ENCODE peak calls at places on chromosomes 16 and 17, in nine cellular contexts. One of them, this sample, is unnamed.

GRCh38 chr17:5555254-5555653 is 29.1 kb downstream of the NLRP1 start:
- DNase-seq in lower lobe of right lung: no peak
- DNase-seq in lower leg skin: no peak
- DNase-seq in progenitor cell of endocrine pancreas: no peak
- DNase-seq in osteoblast: peak; percentile 93
- DNase-seq in transverse colon: no peak
- DNase-seq in thyroid gland: no peak
- DNase-seq in cardiac muscle cell: peak; percentile 51
- DNase-seq in A673: no peak
- DNase-seq in this sample: no peak

GRCh38 chr17:39999067-39999466 is 16.2 kb upstream of the CSF3 start:
- DNase-seq in transverse colon: no peak
- DNase-seq in A673: no peak
- DNase-seq in progenitor cell of endocrine pancreas: no peak
- DNase-seq in lower leg skin: no peak
- DNase-seq in cardiac muscle cell: no peak
- DNase-seq in thyroid gland: peak; percentile 49
- DNase-seq in osteoblast: no peak
- DNase-seq in lower lobe of right lung: no peak
- DNase-seq in this sample: no peak

GRCh38 chr17:14768923-14769322 is 468.0 kb downstream of the HS3ST3B1 start:
- DNase-seq in lower leg skin: no peak
- DNase-seq in osteoblast: no peak
- DNase-seq in lower lobe of right lung: no peak
- DNase-seq in cardiac muscle cell: no peak
- DNase-seq in transverse colon: no peak
- DNase-seq in A673: no peak
- DNase-seq in thyroid gland: no peak
- DNase-seq in progenitor cell of endocrine pancreas: no peak
- DNase-seq in this sample: no peak

GRCh38 chr17:70446446-70446845 is 277.1 kb downstream of the KCNJ2 start:
- DNase-seq in transverse colon: no peak
- DNase-seq in lower lobe of right lung: no peak
- DNase-seq in cardiac muscle cell: no peak
- DNase-seq in thyroid gland: no peak
- DNase-seq in lower leg skin: no peak
- DNase-seq in progenitor cell of endocrine pancreas: no peak
- DNase-seq in A673: no peak
- DNase-seq in osteoblast: no peak
- DNase-seq in this sample: no peak

GRCh38 chr17:2925011-2925410 is 128.8 kb downstream of the RAP1GAP2 start:
- DNase-seq in osteoblast: peak; percentile 64
- DNase-seq in A673: no peak
- DNase-seq in cardiac muscle cell: no peak
- DNase-seq in transverse colon: no peak
- DNase-seq in lower leg skin: no peak
- DNase-seq in lower lobe of right lung: no peak
- DNase-seq in progenitor cell of endocrine pancreas: no peak
- DNase-seq in thyroid gland: no peak
- DNase-seq in this sample: no peak

GRCh38 chr16:3101018-3101840 is 2.1 kb upstream of the ZSCAN10 start:
- DNase-seq in transverse colon: no peak
- DNase-seq in A673: peak; percentile 63
- DNase-seq in lower leg skin: no peak
- DNase-seq in progenitor cell of endocrine pancreas: no peak
- DNase-seq in lower lobe of right lung: no peak
- DNase-seq in thyroid gland: no peak
- DNase-seq in cardiac muscle cell: peak; percentile 42
- DNase-seq in osteoblast: peak; percentile 85
- DNase-seq in this sample: peak; percentile 61

GRCh38 chr16:75250089-75250808 is 1.2 kb downstream of the BCAR1 start:
- DNase-seq in transverse colon: peak; percentile 81
- DNase-seq in osteoblast: peak; percentile 97
- DNase-seq in cardiac muscle cell: no peak
- DNase-seq in A673: no peak
- DNase-seq in progenitor cell of endocrine pancreas: no peak
- DNase-seq in lower leg skin: no peak
- DNase-seq in thyroid gland: peak; percentile 67
- DNase-seq in lower lobe of right lung: no peak
- DNase-seq in this sample: no peak

GRCh38 chr16:86498155-86498651 is 12.1 kb upstream of the FOXF1 start:
- DNase-seq in lower leg skin: no peak
- DNase-seq in thyroid gland: no peak
- DNase-seq in A673: no peak
- DNase-seq in progenitor cell of endocrine pancreas: no peak
- DNase-seq in osteoblast: peak; percentile 85
- DNase-seq in lower lobe of right lung: no peak
- DNase-seq in cardiac muscle cell: no peak
- DNase-seq in transverse colon: no peak
- DNase-seq in this sample: no peak

GRCh38 chr17:4631836-4632582 is 9.5 kb downstream of the ALOX15 start:
- DNase-seq in osteoblast: peak; percentile 71
- DNase-seq in A673: no peak
- DNase-seq in transverse colon: no peak
- DNase-seq in cardiac muscle cell: no peak
- DNase-seq in lower lobe of right lung: no peak
- DNase-seq in lower leg skin: no peak
- DNase-seq in progenitor cell of endocrine pancreas: no peak
- DNase-seq in thyroid gland: no peak
- DNase-seq in this sample: no peak

GRCh38 chr17:37848690-37849616 is 75.3 kb upstream of the TBC1D3K start:
- DNase-seq in progenitor cell of endocrine pancreas: no peak
- DNase-seq in thyroid gland: no peak
- DNase-seq in A673: peak; percentile 56
- DNase-seq in cardiac muscle cell: peak; percentile 43
- DNase-seq in transverse colon: no peak
- DNase-seq in lower leg skin: no peak
- DNase-seq in osteoblast: peak; percentile 94
- DNase-seq in lower lobe of right lung: no peak
- DNase-seq in this sample: peak; percentile 54

GRCh38 chr17:78307887-78308633 is 51.8 kb downstream of the SOCS3 start:
- DNase-seq in A673: no peak
- DNase-seq in lower lobe of right lung: no peak
- DNase-seq in lower leg skin: no peak
- DNase-seq in cardiac muscle cell: no peak
- DNase-seq in osteoblast: peak; percentile 62
- DNase-seq in thyroid gland: peak; percentile 64
- DNase-seq in progenitor cell of endocrine pancreas: no peak
- DNase-seq in transverse colon: no peak
- DNase-seq in this sample: no peak

GRCh38 chr17:10797848-10798328 is 6.0 kb downstream of the TMEM238L start:
- DNase-seq in progenitor cell of endocrine pancreas: no peak
- DNase-seq in thyroid gland: no peak
- DNase-seq in A673: no peak
- DNase-seq in lower leg skin: no peak
- DNase-seq in osteoblast: no peak
- DNase-seq in cardiac muscle cell: no peak
- DNase-seq in lower lobe of right lung: no peak
- DNase-seq in transverse colon: peak; percentile 57
- DNase-seq in this sample: no peak

GRCh38 chr17:65750678-65751077 is 189.2 kb upstream of the AXIN2 start:
- DNase-seq in cardiac muscle cell: peak; percentile 92
- DNase-seq in transverse colon: peak; percentile 70
- DNase-seq in A673: peak; percentile 63
- DNase-seq in progenitor cell of endocrine pancreas: no peak
- DNase-seq in lower lobe of right lung: peak; percentile 80
- DNase-seq in thyroid gland: peak; percentile 94
- DNase-seq in osteoblast: peak; percentile 56
- DNase-seq in lower leg skin: peak; percentile 89
- DNase-seq in this sample: peak; percentile 55

GRCh38 chr16:49674255-49674980 is 181.5 kb downstream of the ZNF423 start:
- DNase-seq in cardiac muscle cell: no peak
- DNase-seq in thyroid gland: no peak
- DNase-seq in lower lobe of right lung: no peak
- DNase-seq in osteoblast: peak; percentile 77
- DNase-seq in lower leg skin: no peak
- DNase-seq in transverse colon: no peak
- DNase-seq in A673: no peak
- DNase-seq in progenitor cell of endocrine pancreas: no peak
- DNase-seq in this sample: no peak

GRCh38 chr17:1853698-1854097 is 23.9 kb downstream of the RPA1 start:
- DNase-seq in cardiac muscle cell: no peak
- DNase-seq in thyroid gland: no peak
- DNase-seq in osteoblast: no peak
- DNase-seq in lower leg skin: no peak
- DNase-seq in lower lobe of right lung: no peak
- DNase-seq in A673: no peak
- DNase-seq in progenitor cell of endocrine pancreas: no peak
- DNase-seq in transverse colon: no peak
- DNase-seq in this sample: no peak

GRCh38 chr16:35862242-35862641 is 2402.8 kb downstream of the TP53TG3F start:
- DNase-seq in osteoblast: no peak
- DNase-seq in cardiac muscle cell: no peak
- DNase-seq in thyroid gland: no peak
- DNase-seq in A673: no peak
- DNase-seq in progenitor cell of endocrine pancreas: no peak
- DNase-seq in transverse colon: no peak
- DNase-seq in lower lobe of right lung: no peak
- DNase-seq in lower leg skin: no peak
- DNase-seq in this sample: no peak

GRCh38 chr16:60740033-60740696 is 1296.1 kb downstream of the CDH8 start:
- DNase-seq in cardiac muscle cell: no peak
- DNase-seq in osteoblast: no peak
- DNase-seq in transverse colon: no peak
- DNase-seq in lower lobe of right lung: no peak
- DNase-seq in lower leg skin: no peak
- DNase-seq in A673: no peak
- DNase-seq in thyroid gland: no peak
- DNase-seq in progenitor cell of endocrine pancreas: no peak
- DNase-seq in this sample: no peak

GRCh38 chr16:4410335-4411075 is 5.9 kb downstream of the CORO7 start:
- DNase-seq in thyroid gland: no peak
- DNase-seq in lower lobe of right lung: peak; percentile 51
- DNase-seq in cardiac muscle cell: peak; percentile 94
- DNase-seq in progenitor cell of endocrine pancreas: no peak
- DNase-seq in transverse colon: peak; percentile 57
- DNase-seq in osteoblast: peak; percentile 91
- DNase-seq in A673: no peak
- DNase-seq in lower leg skin: no peak
- DNase-seq in this sample: no peak

GRCh38 chr17:29722411-29723198 is 99.9 kb upstream of the CORO6 start:
- DNase-seq in lower lobe of right lung: no peak
- DNase-seq in osteoblast: no peak
- DNase-seq in A673: peak; percentile 87
- DNase-seq in lower leg skin: no peak
- DNase-seq in transverse colon: peak; percentile 46
- DNase-seq in progenitor cell of endocrine pancreas: no peak
- DNase-seq in thyroid gland: peak; percentile 62
- DNase-seq in cardiac muscle cell: peak; percentile 98
- DNase-seq in this sample: peak; percentile 37

GRCh38 chr17:19876524-19877161 is 8.9 kb upstream of the ULK2 start:
- DNase-seq in thyroid gland: peak; percentile 10
- DNase-seq in A673: no peak
- DNase-seq in osteoblast: no peak
- DNase-seq in progenitor cell of endocrine pancreas: no peak
- DNase-seq in lower lobe of right lung: peak; percentile 80
- DNase-seq in lower leg skin: peak; percentile 88
- DNase-seq in cardiac muscle cell: no peak
- DNase-seq in transverse colon: peak; percentile 33
- DNase-seq in this sample: peak; percentile 55

DNA sequence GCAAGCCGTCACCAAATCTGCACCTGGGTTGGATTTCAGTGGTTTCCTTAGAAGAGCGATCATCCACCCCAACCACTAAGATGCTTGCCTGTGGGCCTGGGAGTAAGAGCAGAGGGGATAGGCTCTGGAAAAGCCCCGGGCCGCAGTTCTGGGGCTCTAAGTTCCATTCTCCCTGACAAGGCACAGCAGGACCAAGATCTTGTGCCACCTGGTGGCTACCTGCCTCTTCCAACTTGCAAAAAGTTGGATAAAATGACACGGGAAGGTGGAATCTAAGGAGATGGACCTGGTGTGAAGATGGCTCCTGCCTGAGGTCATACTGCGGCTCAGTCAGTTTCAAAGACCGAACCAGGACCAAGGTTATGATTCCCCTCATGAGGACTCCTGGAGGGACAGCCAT is 42.3 kb downstream of the ABCC12 start:
- DNase-seq in thyroid gland: no peak
- DNase-seq in transverse colon: no peak
- DNase-seq in A673: no peak
- DNase-seq in osteoblast: peak; percentile 21
- DNase-seq in progenitor cell of endocrine pancreas: peak; percentile 16
- DNase-seq in lower leg skin: no peak
- DNase-seq in cardiac muscle cell: no peak
- DNase-seq in lower lobe of right lung: no peak
- DNase-seq in this sample: no peak
- TF ChIP-seq CTCF in thyroid gland: no peak
- TF ChIP-seq CTCF in transverse colon: no peak
- TF ChIP-seq CTCF in A673: peak; percentile 28
- TF ChIP-seq CTCF in osteoblast: peak; percentile 11
- TF ChIP-seq CTCF in progenitor cell of endocrine pancreas: peak; percentile 52
- TF ChIP-seq CTCF in lower leg skin: no peak
- TF ChIP-seq CTCF in cardiac muscle cell: no peak
- TF ChIP-seq CTCF in lower lobe of right lung: no peak
- TF ChIP-seq CTCF in this sample: no peak

GRCh38 chr17:80991645-80992076 is at the start of gene CHMP6:
- DNase-seq in A673: peak; percentile 87
- DNase-seq in lower leg skin: peak; percentile 93
- DNase-seq in cardiac muscle cell: peak; percentile 84
- DNase-seq in progenitor cell of endocrine pancreas: peak; percentile 63
- DNase-seq in transverse colon: peak; percentile 76
- DNase-seq in osteoblast: peak; percentile 99
- DNase-seq in lower lobe of right lung: peak; percentile 89
- DNase-seq in thyroid gland: peak; percentile 70
- DNase-seq in this sample: peak; percentile 74
- TF ChIP-seq CTCF in A673: no peak
- TF ChIP-seq CTCF in lower leg skin: no peak
- TF ChIP-seq CTCF in cardiac muscle cell: no peak
- TF ChIP-seq CTCF in progenitor cell of endocrine pancreas: peak; percentile 24
- TF ChIP-seq CTCF in transverse colon: no peak
- TF ChIP-seq CTCF in osteoblast: no peak
- TF ChIP-seq CTCF in lower lobe of right lung: peak; percentile 16
- TF ChIP-seq CTCF in thyroid gland: no peak
- TF ChIP-seq CTCF in this sample: no peak

GRCh38 chr17:35170968-35171771 is 23.0 kb downstream of the SLC35G3 start:
- DNase-seq in lower lobe of right lung: no peak
- DNase-seq in osteoblast: no peak
- DNase-seq in progenitor cell of endocrine pancreas: no peak
- DNase-seq in thyroid gland: no peak
- DNase-seq in lower leg skin: peak; percentile 83
- DNase-seq in transverse colon: no peak
- DNase-seq in cardiac muscle cell: peak; percentile 29
- DNase-seq in A673: peak; percentile 37
- DNase-seq in this sample: peak; percentile 31
- TF ChIP-seq CTCF in lower lobe of right lung: peak; percentile 42
- TF ChIP-seq CTCF in osteoblast: peak; percentile 45
- TF ChIP-seq CTCF in progenitor cell of endocrine pancreas: peak; percentile 18
- TF ChIP-seq CTCF in thyroid gland: no peak
- TF ChIP-seq CTCF in lower leg skin: no peak
- TF ChIP-seq CTCF in transverse colon: peak; percentile 26
- TF ChIP-seq CTCF in cardiac muscle cell: no peak
- TF ChIP-seq CTCF in A673: peak; percentile 36
- TF ChIP-seq CTCF in this sample: peak; percentile 69

DNA sequence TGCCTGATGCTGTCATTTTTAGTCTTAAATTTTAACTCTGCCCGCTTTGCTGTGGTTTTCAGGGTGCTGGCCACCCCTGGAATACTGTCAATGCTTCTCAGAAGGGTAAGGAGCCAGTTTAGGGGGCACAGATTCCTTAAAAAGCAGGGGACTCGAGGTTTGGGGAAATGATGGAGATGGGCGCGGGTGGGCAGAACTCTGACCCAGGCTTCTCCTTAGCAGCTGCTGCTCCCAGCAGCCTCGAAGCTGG is 23.7 kb downstream of the STAT5A start:
- DNase-seq in lower lobe of right lung: no peak
- DNase-seq in transverse colon: no peak
- DNase-seq in progenitor cell of endocrine pancreas: no peak
- DNase-seq in lower leg skin: no peak
- DNase-seq in A673: no peak
- DNase-seq in thyroid gland: no peak
- DNase-seq in osteoblast: no peak
- DNase-seq in cardiac muscle cell: no peak
- DNase-seq in this sample: no peak
- TF ChIP-seq CTCF in lower lobe of right lung: no peak
- TF ChIP-seq CTCF in transverse colon: no peak
- TF ChIP-seq CTCF in progenitor cell of endocrine pancreas: no peak
- TF ChIP-seq CTCF in lower leg skin: no peak
- TF ChIP-seq CTCF in A673: no peak
- TF ChIP-seq CTCF in thyroid gland: no peak
- TF ChIP-seq CTCF in osteoblast: no peak
- TF ChIP-seq CTCF in cardiac muscle cell: no peak
- TF ChIP-seq CTCF in this sample: no peak

This sample was measured in activated CD8-positive, alpha-beta T cell treated with anti-CD3 and anti-CD28 coated beads for 36 hours.